ENCODE peak calls at places on chromosomes 6 and 20, in ten cellular contexts. One of them, this sample, is unnamed.

GRCh38 chr6:16318538-16318937 is 80.2 kb downstream of the GMPR start:
- DNase-seq in thoracic aorta: peak; percentile 59
- DNase-seq in astrocyte: peak; percentile 94
- DNase-seq in cardiac muscle cell: peak; percentile 43
- DNase-seq in CD8-positive, alpha-beta T cell: no peak
- DNase-seq in WERI-Rb-1: no peak
- DNase-seq in CD4-positive, alpha-beta memory T cell: no peak
- DNase-seq in ovary: no peak
- DNase-seq in breast epithelium: no peak
- DNase-seq in AG04450: no peak
- DNase-seq in this sample: peak; percentile 52

GRCh38 chr6:2369606-2370005 is 124.2 kb upstream of the GMDS start:
- DNase-seq in CD4-positive, alpha-beta memory T cell: no peak
- DNase-seq in AG04450: no peak
- DNase-seq in astrocyte: no peak
- DNase-seq in breast epithelium: no peak
- DNase-seq in thoracic aorta: no peak
- DNase-seq in cardiac muscle cell: no peak
- DNase-seq in WERI-Rb-1: no peak
- DNase-seq in ovary: no peak
- DNase-seq in CD8-positive, alpha-beta T cell: no peak
- DNase-seq in this sample: no peak

GRCh38 chr20:5933802-5934436 is 16.4 kb downstream of the TRMT6 start:
- DNase-seq in AG04450: no peak
- DNase-seq in breast epithelium: no peak
- DNase-seq in ovary: no peak
- DNase-seq in thoracic aorta: no peak
- DNase-seq in cardiac muscle cell: peak; percentile 18
- DNase-seq in CD4-positive, alpha-beta memory T cell: peak; percentile 23
- DNase-seq in CD8-positive, alpha-beta T cell: no peak
- DNase-seq in astrocyte: no peak
- DNase-seq in WERI-Rb-1: peak; percentile 23
- DNase-seq in this sample: no peak

GRCh38 chr6:167047554-167047953 is 48.4 kb downstream of the CEP43 start:
- DNase-seq in AG04450: no peak
- DNase-seq in thoracic aorta: peak; percentile 10
- DNase-seq in ovary: no peak
- DNase-seq in CD4-positive, alpha-beta memory T cell: peak; percentile 65
- DNase-seq in CD8-positive, alpha-beta T cell: no peak
- DNase-seq in astrocyte: no peak
- DNase-seq in breast epithelium: no peak
- DNase-seq in cardiac muscle cell: no peak
- DNase-seq in WERI-Rb-1: no peak
- DNase-seq in this sample: no peak

GRCh38 chr6:43495409-43495941 is 14.7 kb downstream of the LRRC73 start:
- DNase-seq in ovary: no peak
- DNase-seq in AG04450: no peak
- DNase-seq in WERI-Rb-1: no peak
- DNase-seq in CD8-positive, alpha-beta T cell: no peak
- DNase-seq in cardiac muscle cell: no peak
- DNase-seq in astrocyte: no peak
- DNase-seq in thoracic aorta: no peak
- DNase-seq in breast epithelium: no peak
- DNase-seq in CD4-positive, alpha-beta memory T cell: peak; percentile 41
- DNase-seq in this sample: no peak

GRCh38 chr20:2293971-2294370 is 1.8 kb upstream of the TGM3 start:
- DNase-seq in WERI-Rb-1: no peak
- DNase-seq in thoracic aorta: no peak
- DNase-seq in AG04450: no peak
- DNase-seq in CD4-positive, alpha-beta memory T cell: no peak
- DNase-seq in cardiac muscle cell: no peak
- DNase-seq in astrocyte: no peak
- DNase-seq in breast epithelium: no peak
- DNase-seq in ovary: no peak
- DNase-seq in CD8-positive, alpha-beta T cell: no peak
- DNase-seq in this sample: peak; percentile 96

GRCh38 chr6:139982652-139983051 is 608.2 kb upstream of the CITED2 start:
- DNase-seq in AG04450: no peak
- DNase-seq in ovary: no peak
- DNase-seq in breast epithelium: no peak
- DNase-seq in cardiac muscle cell: peak; percentile 82
- DNase-seq in thoracic aorta: no peak
- DNase-seq in WERI-Rb-1: no peak
- DNase-seq in astrocyte: peak; percentile 46
- DNase-seq in CD8-positive, alpha-beta T cell: no peak
- DNase-seq in CD4-positive, alpha-beta memory T cell: no peak
- DNase-seq in this sample: no peak

GRCh38 chr6:74631558-74631957 is 574.3 kb downstream of the COL12A1 start:
- DNase-seq in astrocyte: no peak
- DNase-seq in CD4-positive, alpha-beta memory T cell: no peak
- DNase-seq in AG04450: no peak
- DNase-seq in CD8-positive, alpha-beta T cell: no peak
- DNase-seq in ovary: no peak
- DNase-seq in breast epithelium: no peak
- DNase-seq in cardiac muscle cell: no peak
- DNase-seq in thoracic aorta: no peak
- DNase-seq in WERI-Rb-1: no peak
- DNase-seq in this sample: no peak

GRCh38 chr6:146700078-146700686 is 101.4 kb downstream of the ADGB start:
- DNase-seq in CD4-positive, alpha-beta memory T cell: peak; percentile 50
- DNase-seq in astrocyte: peak; percentile 65
- DNase-seq in breast epithelium: peak; percentile 62
- DNase-seq in thoracic aorta: peak; percentile 70
- DNase-seq in ovary: no peak
- DNase-seq in CD8-positive, alpha-beta T cell: no peak
- DNase-seq in AG04450: peak; percentile 69
- DNase-seq in WERI-Rb-1: peak; percentile 52
- DNase-seq in cardiac muscle cell: peak; percentile 91
- DNase-seq in this sample: peak; percentile 44

GRCh38 chr6:156917213-156917612 is 140.0 kb downstream of the ARID1B start:
- DNase-seq in AG04450: no peak
- DNase-seq in CD8-positive, alpha-beta T cell: no peak
- DNase-seq in astrocyte: no peak
- DNase-seq in WERI-Rb-1: no peak
- DNase-seq in ovary: no peak
- DNase-seq in CD4-positive, alpha-beta memory T cell: no peak
- DNase-seq in thoracic aorta: no peak
- DNase-seq in breast epithelium: no peak
- DNase-seq in cardiac muscle cell: no peak
- DNase-seq in this sample: no peak

GRCh38 chr6:22568854-22569253 is 512 bp upstream of the HDGFL1 start:
- DNase-seq in astrocyte: no peak
- DNase-seq in breast epithelium: no peak
- DNase-seq in CD8-positive, alpha-beta T cell: no peak
- DNase-seq in CD4-positive, alpha-beta memory T cell: no peak
- DNase-seq in thoracic aorta: no peak
- DNase-seq in ovary: no peak
- DNase-seq in AG04450: no peak
- DNase-seq in cardiac muscle cell: no peak
- DNase-seq in WERI-Rb-1: no peak
- DNase-seq in this sample: no peak

GRCh38 chr6:109428889-109429477 is 11.4 kb downstream of the PPIL6 start:
- DNase-seq in CD4-positive, alpha-beta memory T cell: no peak
- DNase-seq in AG04450: peak; percentile 30
- DNase-seq in cardiac muscle cell: peak; percentile 89
- DNase-seq in ovary: no peak
- DNase-seq in breast epithelium: no peak
- DNase-seq in thoracic aorta: no peak
- DNase-seq in CD8-positive, alpha-beta T cell: no peak
- DNase-seq in WERI-Rb-1: no peak
- DNase-seq in astrocyte: peak; percentile 22
- DNase-seq in this sample: no peak

GRCh38 chr6:43521836-43522235 is 4.9 kb downstream of the POLR1C start:
- DNase-seq in CD4-positive, alpha-beta memory T cell: no peak
- DNase-seq in WERI-Rb-1: no peak
- DNase-seq in thoracic aorta: no peak
- DNase-seq in ovary: no peak
- DNase-seq in CD8-positive, alpha-beta T cell: no peak
- DNase-seq in breast epithelium: no peak
- DNase-seq in astrocyte: no peak
- DNase-seq in cardiac muscle cell: no peak
- DNase-seq in AG04450: no peak
- DNase-seq in this sample: no peak

GRCh38 chr6:33278810-33279209 is 1.9 kb downstream of the B3GALT4 start:
- DNase-seq in thoracic aorta: no peak
- DNase-seq in CD8-positive, alpha-beta T cell: no peak
- DNase-seq in breast epithelium: no peak
- DNase-seq in astrocyte: no peak
- DNase-seq in ovary: no peak
- DNase-seq in WERI-Rb-1: no peak
- DNase-seq in AG04450: no peak
- DNase-seq in cardiac muscle cell: no peak
- DNase-seq in CD4-positive, alpha-beta memory T cell: no peak
- DNase-seq in this sample: no peak

GRCh38 chr6:77180367-77180766 is 282.9 kb downstream of the HTR1B start:
- DNase-seq in WERI-Rb-1: no peak
- DNase-seq in breast epithelium: no peak
- DNase-seq in ovary: no peak
- DNase-seq in CD8-positive, alpha-beta T cell: no peak
- DNase-seq in CD4-positive, alpha-beta memory T cell: no peak
- DNase-seq in astrocyte: no peak
- DNase-seq in cardiac muscle cell: no peak
- DNase-seq in thoracic aorta: no peak
- DNase-seq in AG04450: no peak
- DNase-seq in this sample: no peak

GRCh38 chr20:53595018-53595378 is 1.4 kb upstream of the ZNF217 start:
- DNase-seq in AG04450: no peak
- DNase-seq in cardiac muscle cell: no peak
- DNase-seq in CD8-positive, alpha-beta T cell: no peak
- DNase-seq in astrocyte: no peak
- DNase-seq in WERI-Rb-1: no peak
- DNase-seq in CD4-positive, alpha-beta memory T cell: no peak
- DNase-seq in breast epithelium: no peak
- DNase-seq in ovary: no peak
- DNase-seq in thoracic aorta: no peak
- DNase-seq in this sample: no peak

GRCh38 chr6:143536461-143536865 is 24.9 kb upstream of the FUCA2 start:
- DNase-seq in WERI-Rb-1: peak; percentile 40
- DNase-seq in thoracic aorta: no peak
- DNase-seq in breast epithelium: peak; percentile 53
- DNase-seq in CD4-positive, alpha-beta memory T cell: peak; percentile 59
- DNase-seq in astrocyte: peak; percentile 24
- DNase-seq in CD8-positive, alpha-beta T cell: no peak
- DNase-seq in ovary: no peak
- DNase-seq in cardiac muscle cell: peak; percentile 46
- DNase-seq in AG04450: no peak
- DNase-seq in this sample: no peak

GRCh38 chr6:168875811-168876576 is 377.7 kb downstream of the THBS2 start:
- DNase-seq in ovary: no peak
- DNase-seq in cardiac muscle cell: no peak
- DNase-seq in CD4-positive, alpha-beta memory T cell: no peak
- DNase-seq in thoracic aorta: no peak
- DNase-seq in WERI-Rb-1: no peak
- DNase-seq in AG04450: no peak
- DNase-seq in astrocyte: no peak
- DNase-seq in CD8-positive, alpha-beta T cell: no peak
- DNase-seq in breast epithelium: no peak
- DNase-seq in this sample: no peak

GRCh38 chr6:168873266-168873665 is 380.4 kb downstream of the THBS2 start:
- DNase-seq in AG04450: no peak
- DNase-seq in CD8-positive, alpha-beta T cell: no peak
- DNase-seq in CD4-positive, alpha-beta memory T cell: no peak
- DNase-seq in cardiac muscle cell: no peak
- DNase-seq in breast epithelium: no peak
- DNase-seq in ovary: no peak
- DNase-seq in WERI-Rb-1: no peak
- DNase-seq in astrocyte: no peak
- DNase-seq in thoracic aorta: no peak
- DNase-seq in this sample: no peak

GRCh38 chr6:168880271-168880670 is 373.4 kb downstream of the THBS2 start:
- DNase-seq in CD8-positive, alpha-beta T cell: no peak
- DNase-seq in AG04450: no peak
- DNase-seq in WERI-Rb-1: no peak
- DNase-seq in CD4-positive, alpha-beta memory T cell: no peak
- DNase-seq in thoracic aorta: no peak
- DNase-seq in breast epithelium: no peak
- DNase-seq in ovary: no peak
- DNase-seq in astrocyte: no peak
- DNase-seq in cardiac muscle cell: no peak
- DNase-seq in this sample: no peak

GRCh38 chr6:168874637-168875036 is 379.0 kb downstream of the THBS2 start:
- DNase-seq in breast epithelium: no peak
- DNase-seq in astrocyte: no peak
- DNase-seq in ovary: no peak
- DNase-seq in AG04450: no peak
- DNase-seq in WERI-Rb-1: no peak
- DNase-seq in thoracic aorta: no peak
- DNase-seq in CD4-positive, alpha-beta memory T cell: no peak
- DNase-seq in CD8-positive, alpha-beta T cell: no peak
- DNase-seq in cardiac muscle cell: no peak
- DNase-seq in this sample: no peak

GRCh38 chr6:168877821-168878282 is 375.8 kb downstream of the THBS2 start:
- DNase-seq in thoracic aorta: no peak
- DNase-seq in WERI-Rb-1: peak; percentile 83
- DNase-seq in ovary: no peak
- DNase-seq in AG04450: no peak
- DNase-seq in CD8-positive, alpha-beta T cell: no peak
- DNase-seq in cardiac muscle cell: no peak
- DNase-seq in CD4-positive, alpha-beta memory T cell: no peak
- DNase-seq in breast epithelium: no peak
- DNase-seq in astrocyte: no peak
- DNase-seq in this sample: no peak
- H3K4me3 ChIP-seq in thoracic aorta: peak overlapping the region; percentile 46
- H3K4me3 ChIP-seq in WERI-Rb-1: no peak overlapping the region
- H3K4me3 ChIP-seq in ovary: no peak overlapping the region
- H3K4me3 ChIP-seq in AG04450: no peak overlapping the region
- H3K4me3 ChIP-seq in CD8-positive, alpha-beta T cell: no peak overlapping the region
- H3K4me3 ChIP-seq in cardiac muscle cell: no peak overlapping the region
- H3K4me3 ChIP-seq in CD4-positive, alpha-beta memory T cell: no peak overlapping the region
- H3K4me3 ChIP-seq in breast epithelium: no peak overlapping the region
- H3K4me3 ChIP-seq in astrocyte: no peak overlapping the region
- H3K4me3 ChIP-seq in this sample: no peak overlapping the region

GRCh38 chr6:81487489-81487888 is 265.0 kb downstream of the TENT5A start:
- DNase-seq in cardiac muscle cell: peak; percentile 76
- DNase-seq in CD4-positive, alpha-beta memory T cell: no peak
- DNase-seq in ovary: peak; percentile 43
- DNase-seq in WERI-Rb-1: no peak
- DNase-seq in CD8-positive, alpha-beta T cell: no peak
- DNase-seq in astrocyte: peak; percentile 22
- DNase-seq in thoracic aorta: no peak
- DNase-seq in AG04450: no peak
- DNase-seq in breast epithelium: no peak
- DNase-seq in this sample: no peak
- H3K27me3 ChIP-seq in cardiac muscle cell: no peaks in the 10 kb centered on the region
- H3K27me3 ChIP-seq in CD4-positive, alpha-beta memory T cell: no peaks in the 10 kb centered on the region
- H3K27me3 ChIP-seq in ovary: no peaks in the 10 kb centered on the region
- H3K27me3 ChIP-seq in WERI-Rb-1: no peaks in the 10 kb centered on the region
- H3K27me3 ChIP-seq in CD8-positive, alpha-beta T cell: no peaks in the 10 kb centered on the region
- H3K27me3 ChIP-seq in astrocyte: no peaks in the 10 kb centered on the region
- H3K27me3 ChIP-seq in thoracic aorta: no peaks in the 10 kb centered on the region
- H3K27me3 ChIP-seq in AG04450: no peaks in the 10 kb centered on the region
- H3K27me3 ChIP-seq in breast epithelium: no peaks in the 10 kb centered on the region
- H3K27me3 ChIP-seq in this sample: no peaks in the 10 kb centered on the region

GRCh38 chr20:42553374-42553773 is 636.3 kb downstream of the PTPRT start:
- DNase-seq in CD4-positive, alpha-beta memory T cell: no peak
- DNase-seq in CD8-positive, alpha-beta T cell: no peak
- DNase-seq in AG04450: no peak
- DNase-seq in astrocyte: no peak
- DNase-seq in breast epithelium: no peak
- DNase-seq in ovary: no peak
- DNase-seq in cardiac muscle cell: no peak
- DNase-seq in thoracic aorta: no peak
- DNase-seq in WERI-Rb-1: no peak
- DNase-seq in this sample: no peak
- H3K4me3 ChIP-seq in CD4-positive, alpha-beta memory T cell: no peak overlapping the region
- H3K4me3 ChIP-seq in CD8-positive, alpha-beta T cell: no peak overlapping the region
- H3K4me3 ChIP-seq in AG04450: no peak overlapping the region
- H3K4me3 ChIP-seq in astrocyte: no peak overlapping the region
- H3K4me3 ChIP-seq in breast epithelium: no peak overlapping the region
- H3K4me3 ChIP-seq in ovary: no peak overlapping the region
- H3K4me3 ChIP-seq in cardiac muscle cell: no peak overlapping the region
- H3K4me3 ChIP-seq in thoracic aorta: no peak overlapping the region
- H3K4me3 ChIP-seq in WERI-Rb-1: no peak overlapping the region
- H3K4me3 ChIP-seq in this sample: no peak overlapping the region

GRCh38 chr20:37474386-37474785 is 46.7 kb upstream of the NNAT start:
- DNase-seq in CD8-positive, alpha-beta T cell: no peak
- DNase-seq in astrocyte: no peak
- DNase-seq in thoracic aorta: no peak
- DNase-seq in ovary: no peak
- DNase-seq in CD4-positive, alpha-beta memory T cell: no peak
- DNase-seq in cardiac muscle cell: no peak
- DNase-seq in WERI-Rb-1: no peak
- DNase-seq in breast epithelium: no peak
- DNase-seq in AG04450: no peak
- DNase-seq in this sample: no peak
- H3K27me3 ChIP-seq in CD8-positive, alpha-beta T cell: no peaks in the 10 kb centered on the region
- H3K27me3 ChIP-seq in astrocyte: peaks cover 30% of the 10 kb centered on the region
- H3K27me3 ChIP-seq in thoracic aorta: no peaks in the 10 kb centered on the region
- H3K27me3 ChIP-seq in ovary: no peaks in the 10 kb centered on the region
- H3K27me3 ChIP-seq in CD4-positive, alpha-beta memory T cell: no peaks in the 10 kb centered on the region
- H3K27me3 ChIP-seq in cardiac muscle cell: no peaks in the 10 kb centered on the region
- H3K27me3 ChIP-seq in WERI-Rb-1: no peaks in the 10 kb centered on the region
- H3K27me3 ChIP-seq in breast epithelium: no peaks in the 10 kb centered on the region
- H3K27me3 ChIP-seq in AG04450: peaks cover 47% of the 10 kb centered on the region
- H3K27me3 ChIP-seq in this sample: peaks cover 11% of the 10 kb centered on the region

This sample was measured in SJSA1.